ENCODE peak calls at places on chromosomes 16 and 17, in four cellular contexts. C is adrenal gland, F is cardiac fibroblast, P is HCT116. R is an unnamed sample.
A peak's percentile ranks its signal among the peaks of the same experiment; 100 is the strongest.

GRCh38 chr17:64778367-64779290 is 116.5 kb upstream of the SMURF2 start:
- DNase-seq in C (peak; percentile 77), F (no peak), P (no peak), R (no peak)

GRCh38 chr17:49707246-49707607 is 537 bp downstream of the SLC35B1 start:
- DNase-seq in C (no peak), F (peak; percentile 12), P (no peak), R (no peak)

GRCh38 chr16:18932243-18932997 is 6.2 kb upstream of the SMG1 start:
- DNase-seq in C (peak; percentile 55), F (peak; percentile 80), P (no peak), R (peak; percentile 39)

GRCh38 chr17:17613708-17614114 is 22.2 kb upstream of the PEMT start:
- DNase-seq in C (peak; percentile 82), F (peak; percentile 79), P (peak; percentile 70), R (peak; percentile 69)

GRCh38 chr16:55297062-55297909 is 26.7 kb upstream of the IRX6 start:
- DNase-seq in C (no peak), F (no peak), P (no peak), R (peak; percentile 87)

GRCh38 chr16:58455750-58456149 is 44.2 kb upstream of the NDRG4 start:
- DNase-seq in C (no peak), F (no peak), P (no peak), R (no peak)

GRCh38 chr17:75774471-75774987 is 9.5 kb upstream of the GALK1 start:
- DNase-seq in C (peak; percentile 69), F (peak; percentile 19), P (no peak), R (no peak)

GRCh38 chr16:11990672-11991390 is 14.3 kb downstream of the SNX29 start:
- DNase-seq in C (no peak), F (no peak), P (no peak), R (no peak)

GRCh38 chr17:5888811-5889210 is 181.4 kb upstream of the WSCD1 start:
- DNase-seq in C (no peak), F (no peak), P (no peak), R (no peak)

GRCh38 chr16:14509055-14509454 is 121.0 kb downstream of the PARN start:
- DNase-seq in C (no peak), F (peak; percentile 71), P (no peak), R (peak; percentile 54)

GRCh38 chr17:8994319-8994718 is 27.0 kb upstream of the NTN1 start:
- DNase-seq in C (peak; percentile 56), F (peak; percentile 53), P (peak; percentile 40), R (peak; percentile 61)

GRCh38 chr16:19167710-19168172 is 299 bp upstream of the SYT17 start:
- DNase-seq in C (peak; percentile 77), F (peak; percentile 57), P (peak; percentile 60), R (peak; percentile 59)

GRCh38 chr16:85605912-85606841 is 6.9 kb upstream of the GSE1 start:
- DNase-seq in C (no peak), F (no peak), P (no peak), R (no peak)

GRCh38 chr17:65588194-65588808 is 26.9 kb upstream of the AXIN2 start:
- DNase-seq in C (peak; percentile 68), F (no peak), P (peak; percentile 68), R (no peak)

GRCh38 chr17:63390090-63390489 is 56.0 kb downstream of the CYB561 start:
- DNase-seq in C (no peak), F (no peak), P (no peak), R (no peak)

GRCh38 chr17:31272803-31273202 is 24.2 kb downstream of the OMG start:
- DNase-seq in C (no peak), F (no peak), P (no peak), R (no peak)

GRCh38 chr17:31266042-31266441 is 31.0 kb downstream of the OMG start:
- DNase-seq in C (no peak), F (no peak), P (no peak), R (peak; percentile 20)

GRCh38 chr17:31269178-31269577 is 27.9 kb downstream of the OMG start:
- DNase-seq in C (no peak), F (no peak), P (no peak), R (peak; percentile 33)

GRCh38 chr17:31272236-31272635 is 24.8 kb downstream of the OMG start:
- DNase-seq in C (no peak), F (no peak), P (no peak), R (no peak)

DNA sequence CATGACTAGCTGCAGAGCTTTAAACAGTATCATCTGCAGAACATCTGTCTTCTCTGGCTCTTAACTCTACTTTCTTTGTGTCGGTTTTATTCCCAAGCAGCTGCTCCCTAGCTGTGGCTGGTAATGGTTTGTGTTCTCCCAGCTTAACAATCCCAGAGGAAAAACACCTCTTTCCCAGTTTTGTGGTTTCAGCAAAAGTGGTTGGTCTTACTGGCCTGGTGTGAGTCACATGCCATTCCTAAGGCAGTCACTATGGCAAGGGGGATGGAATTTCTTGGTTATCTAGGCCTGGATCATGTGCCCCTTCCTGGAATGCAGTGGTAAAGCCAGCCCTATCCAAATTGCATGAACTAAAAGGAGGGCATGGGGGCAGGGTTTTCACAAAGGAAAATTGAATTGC is 27.4 kb downstream of the OMG start:
- DNase-seq in C (peak; percentile 68), F (peak; percentile 81), P (peak; percentile 32), R (peak; percentile 89)
- TF ChIP-seq CTCF in C (no peak), F (no peak), P (no peak), R (no peak)

GRCh38 chr17:74245145-74245817 is 28.8 kb upstream of the DNAI2 start:
- DNase-seq in C (no peak), F (no peak), P (no peak), R (no peak)
- TF ChIP-seq CTCF in C (no peak), F (no peak), P (no peak), R (no peak)

GRCh38 chr16:57377080-57377841 is 5.0 kb downstream of the CX3CL1 start:
- DNase-seq in C (no peak), F (no peak), P (no peak), R (no peak)
- TF ChIP-seq CTCF in C (no peak), F (no peak), P (peak; percentile 4), R (no peak)

GRCh38 chr17:77281024-77281903 is 140.5 kb downstream of the SEC14L1 start:
- DNase-seq in C (peak; percentile 57), F (no peak), P (no peak), R (peak; percentile 72)
- TF ChIP-seq CTCF in C (peak; percentile 27), F (no peak), P (peak; percentile 6), R (peak; percentile 26)

GRCh38 chr17:73635101-73635767 is 9.0 kb downstream of the SDK2 start:
- DNase-seq in C (no peak), F (no peak), P (no peak), R (no peak)
- TF ChIP-seq CTCF in C (no peak), F (no peak), P (no peak), R (no peak)

DNA sequence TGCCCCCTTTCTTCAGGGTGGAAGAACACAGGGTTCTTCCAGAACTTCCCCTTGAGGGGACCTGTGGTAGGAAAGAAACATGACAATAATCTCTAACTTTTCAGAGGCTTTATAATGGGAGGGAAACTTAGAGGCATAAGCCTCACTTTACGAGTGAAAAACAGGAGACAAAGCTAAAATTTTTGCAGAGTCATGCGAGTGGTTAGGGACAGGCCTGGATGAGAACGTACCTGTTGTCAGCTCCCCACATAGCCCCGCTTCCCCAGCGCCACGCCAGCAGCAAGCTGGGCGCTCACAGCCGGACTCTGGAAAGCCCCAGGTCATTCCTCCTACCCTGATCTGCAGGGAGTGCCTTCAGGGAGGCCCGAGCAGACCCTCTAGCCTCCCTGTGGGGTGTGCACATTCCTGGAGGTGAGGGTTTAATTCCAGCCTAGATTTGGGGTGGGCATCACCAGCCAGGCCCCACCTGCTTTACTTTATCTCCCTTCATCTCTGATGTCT is 53.6 kb downstream of the LDHD start:
- DNase-seq in C (no peak), F (no peak), P (no peak), R (no peak)
- TF ChIP-seq CTCF in C (no peak), F (no peak), P (peak; percentile 31), R (no peak)

DNA sequence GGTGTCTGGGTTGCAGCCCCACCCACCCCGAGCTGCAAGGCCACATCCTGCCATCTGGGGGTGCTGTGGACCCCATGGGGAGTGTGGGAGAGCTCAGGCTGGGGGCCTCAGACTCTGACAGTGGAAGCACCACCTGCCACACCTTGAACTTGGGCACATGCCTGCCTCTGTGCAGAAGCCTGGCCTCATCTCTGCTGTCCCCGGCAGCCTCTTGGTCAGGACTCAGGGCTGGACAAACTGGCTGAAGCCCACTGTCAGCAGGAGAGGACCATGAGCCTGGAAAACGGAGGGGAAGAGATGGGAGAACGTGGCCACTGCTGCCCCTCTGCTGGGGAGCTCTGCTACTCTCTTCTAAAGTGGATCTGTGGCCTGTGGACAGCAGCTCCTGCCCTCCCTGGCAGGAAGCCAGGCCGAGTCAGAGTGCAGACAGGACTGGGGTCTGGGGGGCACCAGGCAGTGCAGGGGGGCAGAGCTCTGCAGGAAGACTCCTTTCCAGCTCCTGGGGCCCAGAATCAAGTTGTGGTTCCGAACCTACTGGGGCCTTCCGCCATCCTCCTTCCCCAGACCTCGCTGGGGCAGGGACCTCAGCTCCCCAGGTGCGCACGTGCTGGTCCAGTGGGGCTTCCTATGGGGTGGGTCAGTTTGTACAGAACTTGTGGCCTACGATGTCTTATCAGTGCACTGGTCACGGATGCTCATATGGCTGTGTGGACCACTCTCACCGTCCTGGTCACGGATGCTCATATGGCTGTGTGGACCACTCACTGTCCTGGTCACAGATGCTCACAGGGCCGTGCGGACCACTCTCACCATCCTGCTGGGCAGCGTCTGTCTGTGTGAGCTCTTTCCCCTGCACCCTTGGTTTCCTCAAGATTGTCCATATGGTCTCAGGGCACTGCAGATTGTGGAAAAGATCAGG is 207.7 kb downstream of the LAT start:
- DNase-seq in C (peak; percentile 51), F (no peak), P (no peak), R (no peak)
- TF ChIP-seq CTCF in C (no peak), F (peak; percentile 8), P (peak; percentile 39), R (no peak)

GRCh38 chr16:31132979-31133599 is 2.4 kb downstream of the PRSS8 start:
- DNase-seq in C (no peak), F (no peak), P (no peak), R (no peak)

GRCh38 chr16:31135535-31136286 is at the start of gene PRSS8:
- DNase-seq in C (no peak), F (no peak), P (peak; percentile 48), R (peak; percentile 63)

GRCh38 chr16:31134091-31134571 is 1.4 kb downstream of the PRSS8 start:
- DNase-seq in C (no peak), F (no peak), P (no peak), R (peak; percentile 67)

GRCh38 chr16:31136287-31136662 is 748 bp upstream of the PRSS8 start:
- DNase-seq in C (no peak), F (no peak), P (no peak), R (no peak)

DNA sequence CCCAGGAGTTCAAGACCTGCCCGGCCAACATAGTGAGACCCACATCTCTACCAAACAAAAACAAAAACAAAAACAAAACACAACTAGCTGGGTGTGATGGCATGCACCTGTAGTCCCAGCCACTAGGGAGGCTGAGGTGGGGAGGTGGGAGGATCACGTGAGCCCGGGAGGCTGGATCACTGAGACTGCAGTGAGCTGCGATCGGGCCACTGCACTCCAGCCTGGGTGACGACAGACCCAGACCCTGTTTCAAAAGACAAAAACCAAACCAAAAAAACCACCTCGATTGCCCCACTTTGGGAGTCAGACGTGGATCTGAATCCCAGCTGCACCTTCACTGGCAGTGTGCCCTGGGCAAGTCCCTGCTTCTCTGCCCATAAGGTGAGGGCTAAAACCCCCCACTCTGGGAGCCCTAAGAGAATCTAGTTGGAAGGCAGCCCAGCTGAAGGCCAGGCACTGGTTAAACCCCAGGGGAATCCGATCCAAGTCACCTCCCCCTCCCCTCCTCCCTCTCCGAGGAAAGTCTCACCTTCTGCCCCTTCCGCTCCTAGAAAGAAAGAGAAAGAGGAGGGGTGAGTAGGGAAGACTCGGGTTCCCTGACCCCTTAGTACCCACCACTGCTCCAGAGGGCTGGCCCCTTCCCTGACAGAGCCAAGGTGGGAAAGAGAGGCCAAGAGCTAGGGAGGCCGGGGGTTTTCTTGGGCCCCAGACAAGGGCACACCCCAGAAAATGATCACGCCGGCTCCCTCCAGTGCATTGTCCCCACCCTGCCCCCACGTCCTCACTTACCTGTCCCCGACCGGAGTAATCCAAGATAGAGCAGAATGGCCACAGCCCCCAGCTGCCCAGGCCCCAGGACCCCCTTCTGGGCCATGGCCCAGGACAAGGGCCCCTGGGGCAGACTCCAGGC is 647 bp downstream of the PRSS8 start:
- DNase-seq in C (no peak), F (peak; percentile 16), P (no peak), R (peak; percentile 88)
- TF ChIP-seq CTCF in C (no peak), F (no peak), P (no peak), R (no peak)

R was measured in MCF 10A.